ENCODE peak calls at places on chromosomes 7 and 10, in seven cellular contexts. F is retinal pigment epithelial cell, B is breast epithelium, S is sigmoid colon, M is left lung, J is lower lobe of right lung, Q is mammary epithelial cell. A is an unnamed sample.

GRCh38 chr7:42597296-42597695 is 314.6 kb downstream of the C7orf25 start:
- DNase-seq in F (no peak), B (no peak), S (no peak), M (no peak), J (no peak), Q (peak), A (no peak)

GRCh38 chr7:36048141-36048901 is 104.7 kb upstream of the EEPD1 start:
- DNase-seq in F (no peak), B (no peak), S (peak), M (no peak), J (no peak), Q (peak), A (no peak)

GRCh38 chr7:88835147-88835728 is 39.7 kb upstream of the TEX47 start:
- DNase-seq in F (no peak), B (no peak), S (no peak), M (no peak), J (no peak), Q (peak), A (no peak)

GRCh38 chr7:117250801-117251200 is 72.1 kb downstream of the WNT2 start:
- DNase-seq in F (no peak), B (no peak), S (no peak), M (no peak), J (no peak), Q (no peak), A (no peak)

GRCh38 chr10:78829570-78829969 is 239.2 kb upstream of the ZMIZ1 start:
- DNase-seq in F (no peak), B (no peak), S (no peak), M (no peak), J (no peak), Q (no peak), A (no peak)

GRCh38 chr10:89062861-89063260 is 72.3 kb downstream of the FAS start:
- DNase-seq in F (no peak), B (no peak), S (no peak), M (no peak), J (no peak), Q (no peak), A (no peak)

GRCh38 chr10:63264852-63265617 is 131.9 kb downstream of the NRBF2 start:
- DNase-seq in F (no peak), B (no peak), S (no peak), M (no peak), J (no peak), Q (peak), A (no peak)

GRCh38 chr7:106279425-106280182 is 5.2 kb downstream of the NAMPT start:
- DNase-seq in F (no peak), B (no peak), S (no peak), M (no peak), J (no peak), Q (no peak), A (no peak)

GRCh38 chr7:27053153-27053552 is 42.6 kb downstream of the HOXA1 start:
- DNase-seq in F (no peak), B (no peak), S (no peak), M (no peak), J (no peak), Q (no peak), A (no peak)

GRCh38 chr7:102175423-102176170 is 111.1 kb upstream of the SH2B2 start:
- DNase-seq in F (no peak), B (no peak), S (peak), M (no peak), J (no peak), Q (no peak), A (no peak)

GRCh38 chr10:6033954-6034353 is 28.2 kb downstream of the IL2RA start:
- DNase-seq in F (peak), B (no peak), S (peak), M (no peak), J (no peak), Q (no peak), A (no peak)

GRCh38 chr7:641269-641671 is 85.2 kb upstream of the DNAAF5 start:
- DNase-seq in F (no peak), B (no peak), S (no peak), M (peak), J (no peak), Q (no peak), A (no peak)

GRCh38 chr10:100600218-100600617 is 64.5 kb downstream of the HIF1AN start:
- DNase-seq in F (no peak), B (no peak), S (no peak), M (no peak), J (no peak), Q (peak), A (no peak)

GRCh38 chr7:47302560-47302959 is 279.4 kb downstream of the TNS3 start:
- DNase-seq in F (no peak), B (no peak), S (no peak), M (no peak), J (no peak), Q (no peak), A (no peak)

GRCh38 chr7:111094387-111094786 is 3.5 kb downstream of the LRRN3 start:
- DNase-seq in F (no peak), B (no peak), S (no peak), M (no peak), J (no peak), Q (no peak), A (no peak)

GRCh38 chr10:123327450-123327849 is 173.2 kb downstream of the BUB3 start:
- DNase-seq in F (no peak), B (no peak), S (no peak), M (no peak), J (no peak), Q (no peak), A (no peak)

GRCh38 chr10:94397549-94398370 is 4.6 kb upstream of the TBC1D12 start:
- DNase-seq in F (peak), B (no peak), S (no peak), M (no peak), J (no peak), Q (no peak), A (no peak)

GRCh38 chr10:101050206-101051069 is 11.4 kb upstream of the KAZALD1 start:
- DNase-seq in F (no peak), B (peak), S (peak), M (peak), J (peak), Q (no peak), A (no peak)

DNA sequence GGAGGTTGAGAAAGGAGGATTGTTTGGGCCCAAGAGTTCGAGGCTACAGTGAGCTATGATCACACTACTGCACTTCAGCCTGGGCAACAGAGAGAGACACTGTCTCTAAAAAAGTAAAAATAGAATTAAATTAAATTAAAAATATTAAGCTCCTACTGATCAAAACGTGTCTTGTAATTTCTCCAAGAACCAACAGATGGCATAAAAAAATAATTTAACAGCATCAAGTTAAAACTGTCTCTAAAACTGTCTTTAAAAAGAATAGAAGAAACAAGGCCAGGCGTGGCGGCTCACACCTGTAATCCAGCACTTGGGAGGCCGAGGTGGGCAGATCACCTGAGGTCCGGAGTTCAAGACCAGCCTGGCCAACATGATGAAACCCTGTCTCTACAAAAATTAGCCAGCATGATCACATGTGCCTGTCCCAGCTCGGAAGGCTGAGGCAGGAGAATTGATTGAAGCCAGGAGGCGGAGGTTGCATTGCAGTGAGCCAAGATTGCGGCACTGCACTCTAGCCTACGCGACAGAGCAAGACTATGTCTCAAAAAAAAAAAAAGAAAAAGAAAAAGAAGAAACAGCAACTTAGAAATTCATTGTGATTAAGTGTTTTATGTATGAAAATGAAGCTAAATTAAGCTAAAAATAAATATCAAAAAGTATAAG is 24.5 kb downstream of the MTPAP start:
- DNase-seq in F (no peak), B (no peak), S (no peak), M (no peak), J (no peak), Q (no peak), A (no peak)
- H3K4me3 ChIP-seq in F (no peak), B (no peak), S (no peak), M (no peak), J (no peak), Q (no peak), A (no peak)

DNA sequence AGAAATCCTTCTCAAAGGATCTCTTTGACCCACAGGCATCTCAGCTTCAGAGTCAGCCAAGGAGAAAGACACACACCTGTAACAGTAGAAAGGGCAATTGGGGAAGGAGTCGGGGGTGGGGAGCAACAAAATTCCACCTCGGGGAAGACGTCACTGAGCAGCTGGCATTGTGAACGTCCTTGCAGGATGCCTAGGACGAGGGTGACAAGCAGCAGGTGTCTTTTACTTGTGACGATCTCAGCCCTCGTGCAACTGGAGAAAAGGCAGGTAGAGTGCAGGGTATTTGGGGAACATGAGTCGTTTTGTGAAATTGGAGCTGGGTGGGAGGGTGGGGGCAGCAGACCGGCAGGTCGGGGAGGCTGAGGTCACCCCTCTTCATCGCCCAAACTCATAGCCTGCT is 627.0 kb downstream of the ACTR3B start:
- DNase-seq in F (no peak), B (no peak), S (no peak), M (no peak), J (no peak), Q (no peak), A (no peak)
- H3K4me3 ChIP-seq in F (no peak), B (no peak), S (no peak), M (no peak), J (no peak), Q (no peak), A (no peak)

DNA sequence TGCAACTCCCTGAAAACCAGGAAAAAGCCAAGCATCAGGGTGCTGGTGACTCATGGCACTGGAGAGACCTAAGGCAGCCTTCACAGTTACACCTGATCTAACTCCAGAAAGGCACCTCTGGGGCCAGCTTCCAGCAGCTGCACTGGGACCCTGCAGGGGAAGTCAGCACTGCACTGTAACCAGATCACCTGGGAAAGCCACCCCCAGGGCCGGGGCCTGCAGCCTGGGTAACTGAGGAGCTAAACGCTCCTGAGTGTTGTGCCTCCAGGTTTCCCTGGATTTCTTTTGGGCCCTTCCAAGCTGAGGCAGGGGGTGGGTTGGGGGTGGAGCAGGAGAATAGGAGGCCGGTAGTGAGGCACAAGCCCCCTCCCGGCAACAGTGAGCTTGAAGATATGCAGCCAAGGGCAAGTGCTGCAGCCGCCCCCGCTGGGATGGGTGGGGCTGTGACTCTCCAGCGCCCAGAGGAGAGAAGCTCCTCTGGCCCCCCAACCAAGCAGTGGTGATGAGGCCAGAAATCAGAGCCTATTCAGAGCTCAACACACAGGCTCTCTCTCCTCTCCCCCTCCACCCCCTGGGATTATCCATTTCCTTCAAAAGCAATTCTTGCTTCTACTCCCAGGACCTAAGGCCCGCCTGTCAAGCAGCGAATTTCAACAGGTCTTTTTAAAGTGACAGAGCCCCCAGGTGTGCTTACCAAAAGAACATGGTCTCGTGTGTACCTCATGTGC is 2.6 kb downstream of the CXCL12 start:
- DNase-seq in F (no peak), B (no peak), S (peak), M (no peak), J (no peak), Q (no peak), A (peak)
- H3K4me3 ChIP-seq in F (no peak), B (peak), S (peak), M (peak), J (peak), Q (no peak), A (no peak)

GRCh38 chr7:130345106-130345505 is 490 bp downstream of the CPA5 start:
- DNase-seq in F (no peak), B (no peak), S (no peak), M (no peak), J (no peak), Q (no peak), A (no peak)
- H3K4me3 ChIP-seq in F (no peak), B (no peak), S (no peak), M (no peak), J (no peak), Q (no peak), A (no peak)